ENCODE peak calls at places on chromosomes 1 and 21, in five cellular contexts. Q, N, S, I and P are unnamed samples.

GRCh38 chr1:151416231-151416630 is 16.9 kb downstream of the PSMB4 start:
- DNase-seq in Q (peak), N (peak), S (no peak), I (peak), P (peak)

GRCh38 chr1:21301794-21302440 is 11.7 kb upstream of the ECE1 start:
- DNase-seq in Q (no peak), N (no peak), S (no peak), I (no peak), P (no peak)

GRCh38 chr1:33466159-33466558 is 6.3 kb upstream of the ZSCAN20 start:
- DNase-seq in Q (no peak), N (no peak), S (no peak), I (no peak), P (no peak)

GRCh38 chr1:6445062-6445763 is 20.6 kb downstream of the ESPN start:
- DNase-seq in Q (peak), N (no peak), S (no peak), I (peak), P (peak)

GRCh38 chr1:30816211-30817082 is 58.9 kb upstream of the LAPTM5 start:
- DNase-seq in Q (peak), N (peak), S (peak), I (peak), P (peak)

GRCh38 chr1:153697873-153698647 is 19.6 kb downstream of the NPR1 start:
- DNase-seq in Q (peak), N (peak), S (peak), I (peak), P (no peak)

GRCh38 chr1:41936107-41936506 is 17.4 kb upstream of the HIVEP3 start:
- DNase-seq in Q (peak), N (no peak), S (no peak), I (peak), P (peak)

GRCh38 chr21:14210738-14211137 is at the start of gene LIPI:
- DNase-seq in Q (no peak), N (no peak), S (no peak), I (no peak), P (no peak)

GRCh38 chr1:95183952-95184351 is 50.1 kb upstream of the RWDD3 start:
- DNase-seq in Q (no peak), N (no peak), S (no peak), I (no peak), P (no peak)

GRCh38 chr1:178536844-178537371 is 24.0 kb downstream of the TEX35 start:
- DNase-seq in Q (peak), N (peak), S (peak), I (peak), P (peak)

GRCh38 chr1:26961826-26962225 is 1.6 kb upstream of the KDF1 start:
- DNase-seq in Q (peak), N (no peak), S (no peak), I (peak), P (peak)

GRCh38 chr21:36456714-36457399 is 23.1 kb downstream of the CLDN14 start:
- DNase-seq in Q (no peak), N (no peak), S (no peak), I (peak), P (no peak)

GRCh38 chr1:164611754-164612642 is 53.0 kb downstream of the PBX1 start:
- DNase-seq in Q (peak), N (no peak), S (no peak), I (peak), P (peak)

GRCh38 chr1:181396171-181396670 is 87.1 kb upstream of the CACNA1E start:
- DNase-seq in Q (no peak), N (no peak), S (no peak), I (no peak), P (no peak)

GRCh38 chr1:102182603-102183260 is 186.0 kb upstream of the OLFM3 start:
- DNase-seq in Q (no peak), N (no peak), S (no peak), I (no peak), P (no peak)

DNA sequence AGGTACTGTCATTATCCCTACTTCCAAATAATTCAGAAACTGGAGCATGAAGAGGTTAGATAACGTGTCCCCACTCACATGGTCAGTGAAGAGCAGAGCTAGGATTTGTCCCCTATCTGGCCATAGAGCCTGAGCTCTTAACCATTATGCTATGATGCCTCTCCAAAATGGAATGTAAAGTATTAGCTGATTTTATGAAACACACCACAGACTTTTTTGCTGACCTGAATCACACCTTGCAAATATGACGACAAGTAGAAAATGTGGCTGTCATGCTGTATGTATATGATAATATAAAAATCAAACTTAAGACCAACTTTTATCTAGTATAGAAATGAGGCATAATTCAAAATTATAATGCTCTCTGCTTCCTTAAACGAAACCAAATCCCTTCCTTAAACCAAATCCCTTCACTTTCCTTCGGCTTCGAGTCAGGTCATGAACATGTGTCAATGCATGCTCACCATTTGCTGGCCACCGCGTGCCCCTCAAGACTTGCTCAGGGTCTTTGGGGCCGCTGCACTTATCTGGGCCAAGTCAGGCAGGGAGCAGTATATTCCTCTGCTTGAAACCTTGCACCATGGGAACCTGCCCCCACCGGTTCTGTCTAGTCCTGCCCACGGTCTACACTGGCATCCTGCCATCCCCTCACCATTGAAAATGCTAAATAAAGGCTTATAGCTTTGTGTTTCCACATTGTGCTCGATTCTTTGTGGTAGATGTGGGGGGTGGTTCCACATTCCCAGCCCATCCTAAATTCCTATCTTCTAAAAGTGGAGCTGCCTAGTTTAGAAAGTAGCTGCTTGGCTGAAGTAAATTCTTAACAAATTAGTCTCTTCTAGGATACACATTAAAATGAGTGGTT is 1.6 kb upstream of the TMCC2 start:
- DNase-seq in Q (peak), N (no peak), S (no peak), I (peak), P (peak)
- H3K4me3 ChIP-seq in Q (no peak), N (no peak), S (no peak), I (no peak), P (no peak)

DNA sequence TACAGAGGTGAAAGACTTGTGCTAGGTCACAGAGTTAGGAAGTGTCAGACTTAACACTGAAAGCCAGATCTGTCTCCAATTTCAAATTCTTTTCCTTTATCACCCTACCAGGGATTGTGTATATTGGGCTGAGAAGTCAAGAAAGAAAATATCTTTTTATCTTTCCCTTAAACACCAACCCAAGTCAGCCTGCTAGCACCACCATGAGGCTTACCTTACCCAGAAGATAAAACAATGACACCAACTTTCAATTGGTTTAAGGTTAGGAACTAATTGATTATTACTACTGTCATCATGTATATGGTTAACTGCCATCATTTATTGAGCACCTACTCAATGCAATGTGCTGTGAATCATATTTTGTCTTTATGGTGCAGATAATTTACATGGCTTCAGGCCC is 178.9 kb upstream of the FOXD3 start:
- DNase-seq in Q (no peak), N (no peak), S (no peak), I (no peak), P (peak)
- TF ChIP-seq CTCF in Q (no peak), N (no peak), S (no peak), I (no peak), P (no peak)

DNA sequence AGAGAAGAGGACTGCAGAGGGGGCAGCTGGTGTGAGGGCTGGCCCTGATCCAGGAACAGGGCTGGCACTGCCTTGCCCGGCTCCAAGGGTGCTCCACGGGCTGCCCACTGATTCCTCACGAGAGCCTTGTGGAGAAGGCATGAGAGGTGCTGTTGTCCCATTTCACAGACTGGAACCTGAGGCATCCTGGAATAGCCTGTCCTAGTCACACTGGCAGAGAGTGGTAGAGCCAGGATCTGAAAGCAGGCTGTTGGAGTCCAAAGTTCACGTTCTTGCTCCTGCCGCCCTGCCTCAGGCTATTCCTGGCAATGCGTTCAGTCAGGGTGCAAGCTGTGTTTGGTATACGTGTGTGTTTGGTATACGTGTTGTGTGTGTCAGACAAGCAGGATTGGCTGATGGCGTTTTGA is 1.8 kb downstream of the RER1 start:
- DNase-seq in Q (no peak), N (no peak), S (no peak), I (no peak), P (no peak)
- H3K4me3 ChIP-seq in Q (no peak), N (peak), S (peak), I (peak), P (peak)

GRCh38 chr1:13788795-13789194 is 88.8 kb downstream of the PRDM2 start:
- DNase-seq in Q (no peak), N (no peak), S (no peak), I (no peak), P (no peak)
- TF ChIP-seq CTCF in Q (no peak), N (no peak), S (no peak), I (no peak), P (no peak)

DNA sequence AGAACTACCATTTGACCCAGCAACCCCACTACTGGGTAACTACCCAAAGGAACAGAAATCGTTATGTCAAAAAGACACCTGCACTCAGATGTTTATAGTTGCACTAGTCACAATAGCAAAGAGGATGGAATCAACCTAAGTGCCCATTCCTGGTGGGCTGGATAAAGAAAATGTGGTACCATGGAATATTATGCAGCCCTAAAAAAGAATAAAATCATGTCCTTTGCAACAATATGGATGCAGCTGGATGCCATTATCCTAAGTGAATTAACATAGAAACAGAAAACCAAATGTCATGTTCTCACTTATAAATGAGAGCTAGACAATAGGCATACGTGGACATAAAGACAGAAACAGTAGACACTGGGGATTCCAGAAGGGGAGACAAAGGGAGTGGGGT is 32.5 kb upstream of the IRF2BP2 start:
- DNase-seq in Q (no peak), N (no peak), S (no peak), I (no peak), P (no peak)
- H3K4me3 ChIP-seq in Q (no peak), N (no peak), S (no peak), I (no peak), P (no peak)

GRCh38 chr1:79614762-79615161 is 608.2 kb upstream of the ADGRL4 start:
- DNase-seq in Q (no peak), N (no peak), S (no peak), I (peak), P (peak)

DNA sequence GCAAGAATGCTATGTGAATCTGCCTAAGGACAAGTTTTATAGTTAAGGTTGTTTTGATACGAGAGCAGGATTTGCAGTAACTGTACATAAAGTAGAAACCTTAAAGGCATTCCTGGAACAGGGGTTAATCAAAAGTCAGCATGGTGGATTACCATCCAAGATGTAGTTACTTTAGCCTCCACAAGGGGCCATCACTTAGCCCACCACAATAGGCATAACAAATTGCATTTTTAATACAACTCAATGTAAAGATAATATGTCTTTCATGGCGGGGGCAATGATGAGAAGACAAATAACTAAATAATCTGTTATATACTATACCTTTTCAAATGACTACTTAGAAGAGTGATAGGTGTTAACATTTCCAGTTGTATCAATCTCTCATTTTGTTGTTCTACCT is 611.2 kb upstream of the ADGRL4 start:
- DNase-seq in Q (no peak), N (no peak), S (no peak), I (no peak), P (no peak)
- TF ChIP-seq CTCF in Q (peak), N (no peak), S (peak), I (peak), P (peak)